ENCODE peak calls at places on chromosomes 5 and 9, in four cellular contexts. A is H1, W is HepG2, Y is suprapubic skin. R is an unnamed sample.

GRCh38 chr9:106883626-106884190 is 20.7 kb downstream of the ZNF462 start:
- DNase-seq in W (no peak), Y (no peak), A (no peak), R (no peak)

GRCh38 chr5:73780297-73781080 is 154.5 kb downstream of the ARHGEF28 start:
- DNase-seq in Y (no peak), A (no peak), W (no peak), R (no peak)

GRCh38 chr9:95980262-95981125 is 105.0 kb downstream of the ERCC6L2 start:
- DNase-seq in W (no peak), Y (no peak), A (no peak), R (no peak)

GRCh38 chr5:158716668-158717067 is 383.0 kb downstream of the EBF1 start:
- DNase-seq in Y (no peak), W (no peak), A (no peak), R (no peak)

GRCh38 chr5:116436674-116437350 is 137.8 kb downstream of the SEMA6A start:
- DNase-seq in A (no peak), Y (no peak), W (no peak), R (no peak)

GRCh38 chr9:93059960-93060591 is 1.6 kb downstream of the SUSD3 start:
- DNase-seq in Y (no peak), W (no peak), A (no peak), R (no peak)

GRCh38 chr5:127098246-127098645 is 24.9 kb upstream of the C5orf63 start:
- DNase-seq in A (no peak), W (no peak), Y (no peak), R (no peak)

GRCh38 chr9:124291801-124292396 is 34.1 kb downstream of the NEK6 start:
- DNase-seq in A (no peak), Y (no peak), W (peak), R (peak)

GRCh38 chr5:34835664-34836063 is 3.3 kb upstream of the TTC23L start:
- DNase-seq in A (no peak), W (no peak), Y (no peak), R (no peak)

GRCh38 chr5:97363577-97363976 is 180.5 kb upstream of the RIOK2 start:
- DNase-seq in A (no peak), Y (no peak), W (no peak), R (no peak)

GRCh38 chr5:108560581-108560980 is 178.7 kb upstream of the FBXL17 start:
- DNase-seq in A (no peak), W (no peak), Y (no peak), R (no peak)

GRCh38 chr5:83488271-83488670 is 16.7 kb downstream of the VCAN start:
- DNase-seq in Y (no peak), A (no peak), W (no peak), R (no peak)

GRCh38 chr5:1950708-1951103 is 68.0 kb upstream of the IRX4 start:
- DNase-seq in A (no peak), W (no peak), Y (no peak), R (no peak)

GRCh38 chr9:85610074-85610855 is 131.5 kb downstream of the AGTPBP1 start:
- DNase-seq in W (peak), A (no peak), Y (no peak), R (no peak)

GRCh38 chr5:142324377-142324870 is 397 bp downstream of the SPRY4 start:
- DNase-seq in W (no peak), A (no peak), Y (no peak), R (no peak)

GRCh38 chr5:142327111-142327842 is 2.5 kb upstream of the SPRY4 start:
- DNase-seq in Y (peak), A (no peak), W (no peak), R (no peak)

GRCh38 chr5:142324871-142325676 is at the start of gene SPRY4:
- DNase-seq in A (peak), Y (peak), W (peak), R (peak)

GRCh38 chr5:142326480-142326938 is 1.7 kb upstream of the SPRY4 start:
- DNase-seq in W (no peak), A (no peak), Y (peak), R (no peak)

DNA sequence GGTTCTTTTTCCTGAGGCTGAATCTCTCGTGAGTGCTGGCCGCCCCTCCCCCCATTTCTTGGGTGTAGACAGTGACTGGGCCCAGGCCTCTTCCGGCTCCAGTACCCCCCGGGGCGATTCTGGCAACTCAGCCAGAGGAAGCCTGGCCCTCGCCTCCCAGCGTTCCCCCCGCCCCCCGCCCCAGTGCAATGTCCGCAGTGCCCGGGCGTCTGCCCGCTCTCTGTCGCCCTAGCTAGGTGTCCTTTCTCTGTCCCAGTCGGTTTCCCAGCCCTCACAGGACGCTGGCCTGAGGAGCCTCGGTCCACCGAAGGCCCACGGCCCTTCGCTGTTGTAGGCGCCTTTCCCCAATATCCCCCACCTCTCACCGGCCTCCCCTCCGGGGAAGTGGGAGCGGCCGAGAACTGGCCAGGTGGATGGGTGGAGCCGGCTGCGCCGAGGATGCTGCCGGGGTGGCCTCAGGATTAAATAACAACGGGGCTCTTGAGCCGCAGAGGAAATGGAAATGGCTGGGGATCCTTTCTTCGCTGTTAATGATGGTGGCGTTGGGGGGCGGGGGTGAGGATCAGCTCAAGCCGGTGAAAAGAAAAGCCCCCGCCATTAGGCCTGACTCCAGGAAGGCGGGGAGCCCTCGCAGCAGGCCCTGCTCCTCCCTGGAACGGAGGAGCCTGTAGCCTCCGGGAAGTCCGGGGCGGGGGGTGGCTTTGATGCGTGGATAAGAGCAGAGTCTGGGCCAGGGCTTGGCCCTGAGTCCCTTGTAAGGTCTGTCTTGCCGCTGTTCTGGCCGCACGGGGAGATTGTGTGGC is 1.1 kb upstream of the SPRY4 start:
- DNase-seq in W (peak), Y (no peak), A (peak), R (no peak)
- TF ChIP-seq POLR2AphosphoS5 in W (peak), Y (no peak), A (peak), R (no peak)

GRCh38 chr5:139492700-139493192 is 10.2 kb upstream of the STING1 start:
- DNase-seq in A (no peak), Y (no peak), W (no peak), R (peak)
- H3K4me3 ChIP-seq in A (no peak), Y (no peak), W (no peak), R (no peak)

GRCh38 chr9:128007566-128008138 is 26.9 kb upstream of the EEIG1 start:
- DNase-seq in A (no peak), Y (no peak), W (peak), R (peak)
- TF ChIP-seq POLR2A in A (no peak), Y (no peak), W (no peak), R (peak)

GRCh38 chr5:91293131-91293530 is 90.0 kb downstream of the ARRDC3 start:
- DNase-seq in A (no peak), W (no peak), Y (no peak), R (no peak)
- TF ChIP-seq POLR2AphosphoS5 in A (no peak), W (no peak), Y (no peak), R (no peak)

GRCh38 chr9:75139201-75139600 is 50.9 kb downstream of the OSTF1 start:
- DNase-seq in W (no peak), A (no peak), Y (no peak), R (no peak)

GRCh38 chr9:75142208-75142607 is 53.9 kb downstream of the OSTF1 start:
- DNase-seq in Y (no peak), A (no peak), W (no peak), R (no peak)

GRCh38 chr9:75140261-75140660 is 51.9 kb downstream of the OSTF1 start:
- DNase-seq in W (no peak), Y (no peak), A (no peak), R (no peak)

GRCh38 chr9:75134495-75134894 is 46.2 kb downstream of the OSTF1 start:
- DNase-seq in Y (no peak), A (no peak), W (no peak), R (no peak)

GRCh38 chr9:75138260-75139040 is 50.1 kb downstream of the OSTF1 start:
- DNase-seq in W (no peak), Y (no peak), A (no peak), R (no peak)
- H3K4me3 ChIP-seq in W (no peak), Y (no peak), A (no peak), R (no peak)

GRCh38 chr5:151159649-151160373 is 2.2 kb upstream of the ANXA6 start:
- DNase-seq in A (no peak), Y (no peak), W (peak), R (no peak)

GRCh38 chr5:151156732-151157402 is 712 bp downstream of the ANXA6 start:
- DNase-seq in Y (no peak), W (no peak), A (peak), R (peak)

GRCh38 chr5:151157426-151158286 is at the start of gene ANXA6:
- DNase-seq in W (peak), A (peak), Y (peak), R (peak)

GRCh38 chr5:151155777-151156731 is 1.5 kb downstream of the ANXA6 start:
- DNase-seq in A (no peak), Y (no peak), W (peak), R (peak)

GRCh38 chr5:151158287-151158661 is 695 bp upstream of the ANXA6 start:
- DNase-seq in Y (no peak), A (peak), W (peak), R (no peak)
- TF ChIP-seq POLR2A in Y (no peak), A (no peak), W (no peak), R (no peak)

GRCh38 chr5:124317471-124317870 is 429.0 kb downstream of the ZNF608 start:
- DNase-seq in A (no peak), Y (no peak), W (no peak), R (no peak)
- TF ChIP-seq POLR2AphosphoS5 in A (no peak), Y (no peak), W (no peak), R (no peak)

GRCh38 chr5:79508354-79508753 is 5.6 kb downstream of the HOMER1 start:
- DNase-seq in W (peak), Y (no peak), A (no peak), R (no peak)
- H3K4me3 ChIP-seq in W (peak), Y (no peak), A (no peak), R (no peak)

DNA sequence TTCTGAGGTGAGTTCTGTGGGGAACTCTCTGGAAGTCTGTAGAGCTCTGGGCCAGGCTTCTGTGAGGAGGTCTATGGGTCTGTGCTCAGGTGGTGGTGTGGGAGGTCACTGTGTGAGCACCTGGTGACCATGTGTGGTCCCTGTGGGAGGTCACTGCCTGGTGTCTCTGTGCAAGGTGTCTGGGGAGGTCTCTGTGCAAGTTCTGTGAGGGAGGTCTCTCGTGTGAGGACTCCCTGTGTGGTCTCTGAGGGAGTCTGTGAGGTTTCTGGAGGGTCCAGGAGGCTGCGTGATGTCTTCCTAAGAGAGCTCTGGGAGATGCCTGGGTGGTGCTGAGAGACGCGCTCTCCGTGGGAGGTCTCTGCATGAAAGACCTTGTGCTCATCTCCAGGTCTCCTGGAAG is 6.0 kb upstream of the SPATA31E1 start:
- DNase-seq in A (no peak), Y (no peak), W (no peak), R (peak)
- TF ChIP-seq POLR2A in A (no peak), Y (no peak), W (no peak), R (no peak)

GRCh38 chr5:113233606-113234005 is 201.2 kb downstream of the TSSK1B start:
- DNase-seq in Y (no peak), A (no peak), W (no peak), R (no peak)

GRCh38 chr5:113231653-113232000 is 203.2 kb downstream of the TSSK1B start:
- DNase-seq in A (no peak), W (no peak), Y (no peak), R (no peak)

GRCh38 chr5:113232246-113232645 is 202.5 kb downstream of the TSSK1B start:
- DNase-seq in Y (no peak), W (no peak), A (peak), R (no peak)

GRCh38 chr5:113230711-113231652 is 203.8 kb downstream of the TSSK1B start:
- DNase-seq in W (no peak), Y (no peak), A (peak), R (no peak)

DNA sequence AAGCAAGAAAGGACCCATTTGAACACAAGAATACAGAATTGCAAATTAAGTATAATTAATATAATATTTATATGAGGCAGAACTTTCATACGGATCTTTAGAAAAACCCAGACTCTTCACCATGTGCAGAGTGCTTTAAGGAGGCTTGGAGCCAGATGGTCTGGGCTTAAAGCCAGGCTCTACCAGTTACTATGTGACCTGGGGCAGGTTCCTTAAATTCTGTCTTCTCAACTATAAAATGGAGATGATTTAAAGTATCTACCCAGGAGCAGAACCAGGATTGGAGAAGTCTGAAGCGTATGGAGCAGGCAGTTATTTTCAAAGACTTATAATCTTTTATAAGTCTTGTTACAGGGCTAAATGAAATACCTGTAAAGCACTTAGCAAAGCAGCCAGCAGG is 202.1 kb downstream of the TSSK1B start:
- DNase-seq in A (peak), W (no peak), Y (no peak), R (no peak)
- TF ChIP-seq POLR2AphosphoS5 in A (no peak), W (no peak), Y (no peak), R (no peak)